ENCODE peak calls at places on chromosome 14, in six cellular contexts. H is stimulated activated effector memory CD8-positive, alpha-beta T cell treated with anti-CD3 and anti-CD28 coated beads, Interleukin-12 subunit alpha, Interleukin-12 subunit beta, amount 100 ng/mL, for 72 hours; R is fibroblast of the conjunctiva; M is NCI-H345; Z is HuH-7.5; B is RCC 7860. L is an unnamed sample.

GRCh38 chr14:75521415-75522199 is 662 bp upstream of the BATF start:
- DNase-seq in H (peak), R (no peak), M (no peak), Z (peak), B (no peak), L (no peak)

GRCh38 chr14:99230271-99231141 is 41.5 kb downstream of the BCL11B start:
- DNase-seq in H (peak), R (no peak), M (no peak), Z (no peak), B (no peak), L (no peak)

GRCh38 chr14:74258705-74259035 is 19.4 kb downstream of the VSX2 start:
- DNase-seq in H (no peak), R (no peak), M (no peak), Z (no peak), B (no peak), L (no peak)

GRCh38 chr14:68230941-68231717 is 411.6 kb downstream of the RAD51B start:
- DNase-seq in H (no peak), R (peak), M (no peak), Z (no peak), B (no peak), L (no peak)

GRCh38 chr14:69287096-69287991 is 27.4 kb downstream of the GALNT16 start:
- DNase-seq in H (no peak), R (no peak), M (no peak), Z (no peak), B (no peak), L (no peak)

GRCh38 chr14:98189521-98189920 is 1082.5 kb downstream of the BCL11B start:
- DNase-seq in H (peak), R (no peak), M (no peak), Z (no peak), B (no peak), L (no peak)

GRCh38 chr14:96926006-96926405 is 128.8 kb downstream of the VRK1 start:
- DNase-seq in H (no peak), R (no peak), M (no peak), Z (no peak), B (no peak), L (no peak)

GRCh38 chr14:99819514-99819913 is 26.3 kb downstream of the EML1 start:
- DNase-seq in H (no peak), R (no peak), M (no peak), Z (no peak), B (no peak), L (no peak)

GRCh38 chr14:20734079-20734806 is 11.4 kb upstream of the EDDM3A start:
- DNase-seq in H (no peak), R (no peak), M (no peak), Z (no peak), B (no peak), L (no peak)

GRCh38 chr14:61525293-61526011 is 169.9 kb upstream of the HIF1A start:
- DNase-seq in H (peak), R (no peak), M (no peak), Z (no peak), B (peak), L (no peak)

GRCh38 chr14:101233861-101234587 is 327.3 kb upstream of the DIO3 start:
- DNase-seq in H (no peak), R (no peak), M (no peak), Z (no peak), B (no peak), L (no peak)

GRCh38 chr14:42459171-42459685 is 852.6 kb downstream of the LRFN5 start:
- DNase-seq in H (no peak), R (no peak), M (no peak), Z (no peak), B (no peak), L (no peak)

GRCh38 chr14:94689218-94689984 is 77.2 kb downstream of the SERPINA3 start:
- DNase-seq in H (peak), R (peak), M (peak), Z (peak), B (no peak), L (no peak)

GRCh38 chr14:70905316-70905715 is 1.9 kb upstream of the PCNX1 start:
- DNase-seq in H (no peak), R (peak), M (no peak), Z (no peak), B (no peak), L (no peak)

GRCh38 chr14:100896369-100897060 is 7.0 kb downstream of the RTL1 start:
- DNase-seq in H (no peak), R (no peak), M (no peak), Z (no peak), B (no peak), L (no peak)

GRCh38 chr14:64762044-64763034 is 58.1 kb downstream of the PLEKHG3 start:
- DNase-seq in H (no peak), R (peak), M (peak), Z (no peak), B (peak), L (peak)

GRCh38 chr14:64815257-64815656 is 64.5 kb downstream of the SPTB start:
- DNase-seq in H (no peak), R (no peak), M (peak), Z (no peak), B (no peak), L (no peak)

GRCh38 chr14:20501346-20501745 is 4.0 kb upstream of the RNASE10 start:
- DNase-seq in H (no peak), R (peak), M (no peak), Z (no peak), B (no peak), L (no peak)

GRCh38 chr14:50790568-50790967 is 40.4 kb downstream of the NIN start:
- DNase-seq in H (no peak), R (no peak), M (no peak), Z (no peak), B (no peak), L (no peak)

L was measured in HFF-Myc.